ENCODE peak calls at places on chromosomes 5 and 9, in six cellular contexts. One of them, this sample, is unnamed.

GRCh38 chr5:122805481-122805880 is 30.6 kb downstream of the SNX2 start:
- DNase-seq in H54: no peak
- DNase-seq in EH: peak; percentile 43
- DNase-seq in stimulated activated CD4-positive, alpha-beta T cell treated with anti-CD3 and anti-CD28 coated beads, Interleukin-2, amount 100 ng/mL, for 24 hours: no peak
- DNase-seq in posterior vena cava: no peak
- DNase-seq in fibroblast of the aortic adventitia: peak; percentile 43
- DNase-seq in this sample: no peak

GRCh38 chr9:38195737-38196161 is 126.7 kb upstream of the SHB start:
- DNase-seq in EH: no peak
- DNase-seq in stimulated activated CD4-positive, alpha-beta T cell treated with anti-CD3 and anti-CD28 coated beads, Interleukin-2, amount 100 ng/mL, for 24 hours: no peak
- DNase-seq in H54: no peak
- DNase-seq in posterior vena cava: no peak
- DNase-seq in fibroblast of the aortic adventitia: no peak
- DNase-seq in this sample: no peak

GRCh38 chr9:27945386-27945785 is 372.1 kb upstream of the C9orf72 start:
- DNase-seq in H54: no peak
- DNase-seq in posterior vena cava: no peak
- DNase-seq in EH: no peak
- DNase-seq in fibroblast of the aortic adventitia: no peak
- DNase-seq in stimulated activated CD4-positive, alpha-beta T cell treated with anti-CD3 and anti-CD28 coated beads, Interleukin-2, amount 100 ng/mL, for 24 hours: no peak
- DNase-seq in this sample: no peak

GRCh38 chr9:79769476-79770275 is 197.9 kb downstream of the TLE4 start:
- DNase-seq in EH: no peak
- DNase-seq in fibroblast of the aortic adventitia: no peak
- DNase-seq in stimulated activated CD4-positive, alpha-beta T cell treated with anti-CD3 and anti-CD28 coated beads, Interleukin-2, amount 100 ng/mL, for 24 hours: no peak
- DNase-seq in H54: no peak
- DNase-seq in posterior vena cava: no peak
- DNase-seq in this sample: no peak

GRCh38 chr5:95984287-95984938 is 22.8 kb upstream of the ELL2 start:
- DNase-seq in H54: no peak
- DNase-seq in posterior vena cava: no peak
- DNase-seq in fibroblast of the aortic adventitia: peak; percentile 48
- DNase-seq in stimulated activated CD4-positive, alpha-beta T cell treated with anti-CD3 and anti-CD28 coated beads, Interleukin-2, amount 100 ng/mL, for 24 hours: no peak
- DNase-seq in EH: peak; percentile 75
- DNase-seq in this sample: no peak

GRCh38 chr5:168929656-168930055 is 350.5 kb upstream of the PANK3 start:
- DNase-seq in posterior vena cava: no peak
- DNase-seq in H54: no peak
- DNase-seq in EH: no peak
- DNase-seq in stimulated activated CD4-positive, alpha-beta T cell treated with anti-CD3 and anti-CD28 coated beads, Interleukin-2, amount 100 ng/mL, for 24 hours: no peak
- DNase-seq in fibroblast of the aortic adventitia: no peak
- DNase-seq in this sample: no peak

GRCh38 chr9:79012561-79012960 is 559.2 kb upstream of the TLE4 start:
- DNase-seq in stimulated activated CD4-positive, alpha-beta T cell treated with anti-CD3 and anti-CD28 coated beads, Interleukin-2, amount 100 ng/mL, for 24 hours: no peak
- DNase-seq in EH: peak; percentile 88
- DNase-seq in posterior vena cava: no peak
- DNase-seq in H54: peak; percentile 39
- DNase-seq in fibroblast of the aortic adventitia: no peak
- DNase-seq in this sample: no peak

GRCh38 chr5:43608406-43608805 is 5.4 kb downstream of the NNT start:
- DNase-seq in posterior vena cava: no peak
- DNase-seq in EH: peak; percentile 1
- DNase-seq in fibroblast of the aortic adventitia: peak; percentile 16
- DNase-seq in H54: no peak
- DNase-seq in stimulated activated CD4-positive, alpha-beta T cell treated with anti-CD3 and anti-CD28 coated beads, Interleukin-2, amount 100 ng/mL, for 24 hours: no peak
- DNase-seq in this sample: no peak

GRCh38 chr9:90433398-90433890 is 209.2 kb downstream of the DIRAS2 start:
- DNase-seq in H54: peak; percentile 29
- DNase-seq in fibroblast of the aortic adventitia: no peak
- DNase-seq in EH: peak; percentile 8
- DNase-seq in posterior vena cava: no peak
- DNase-seq in stimulated activated CD4-positive, alpha-beta T cell treated with anti-CD3 and anti-CD28 coated beads, Interleukin-2, amount 100 ng/mL, for 24 hours: no peak
- DNase-seq in this sample: no peak